ENCODE peak calls at places on chromosomes 16 and 17, in five cellular contexts. L, C, X, O and K are unnamed samples.

GRCh38 chr16:27729516-27730304 is 179.8 kb downstream of the KATNIP start:
- DNase-seq in L (no peak), C (no peak), X (no peak), O (peak), K (peak)

GRCh38 chr17:36947922-36948716 is 635 bp upstream of the AATF start:
- DNase-seq in L (no peak), C (no peak), X (peak), O (no peak), K (no peak)

GRCh38 chr16:66859397-66860068 is 15.3 kb downstream of the CA7 start:
- DNase-seq in L (no peak), C (no peak), X (no peak), O (no peak), K (no peak)

GRCh38 chr17:63434951-63435571 is 11.0 kb downstream of the CYB561 start:
- DNase-seq in L (peak), C (no peak), X (no peak), O (peak), K (peak)

GRCh38 chr16:66058181-66058580 is 308.3 kb upstream of the CDH5 start:
- DNase-seq in L (no peak), C (no peak), X (no peak), O (no peak), K (peak)

GRCh38 chr17:55540414-55541091 is 29.3 kb upstream of the SMIM36 start:
- DNase-seq in L (no peak), C (no peak), X (no peak), O (peak), K (no peak)

GRCh38 chr16:28136751-28137434 is 73.4 kb upstream of the GSG1L start:
- DNase-seq in L (no peak), C (no peak), X (no peak), O (no peak), K (no peak)

GRCh38 chr16:10979717-10980601 is 35.6 kb downstream of the CLEC16A start:
- DNase-seq in L (no peak), C (no peak), X (peak), O (no peak), K (no peak)

GRCh38 chr16:28218109-28218508 is 6.3 kb upstream of the XPO6 start:
- DNase-seq in L (no peak), C (no peak), X (peak), O (peak), K (peak)

GRCh38 chr16:77238593-77238992 is 39.4 kb downstream of the SYCE1L start:
- DNase-seq in L (no peak), C (no peak), X (no peak), O (no peak), K (no peak)

GRCh38 chr17:58136669-58137279 is 11.4 kb upstream of the OR4D1 start:
- DNase-seq in L (peak), C (no peak), X (peak), O (no peak), K (peak)

GRCh38 chr16:84033251-84034195 is 9.1 kb downstream of the SLC38A8 start:
- DNase-seq in L (no peak), C (no peak), X (no peak), O (no peak), K (no peak)

GRCh38 chr17:43880420-43880991 is 26.8 kb downstream of the MPP2 start:
- DNase-seq in L (peak), C (no peak), X (peak), O (peak), K (peak)

GRCh38 chr16:84718-85452 is 6.9 kb downstream of the MPG start:
- DNase-seq in L (peak), C (no peak), X (no peak), O (peak), K (no peak)

GRCh38 chr17:5283531-5284315 is 1.6 kb downstream of the RABEP1 start:
- DNase-seq in L (no peak), C (no peak), X (no peak), O (peak), K (peak)

GRCh38 chr16:67703626-67704025 is 15.5 kb downstream of the GFOD2 start:
- DNase-seq in L (no peak), C (no peak), X (no peak), O (no peak), K (no peak)

GRCh38 chr17:14214271-14214670 is 22.4 kb downstream of the CDRT15 start:
- DNase-seq in L (no peak), C (no peak), X (no peak), O (no peak), K (no peak)

GRCh38 chr17:5422505-5422904 is 2.5 kb downstream of the RPAIN start:
- DNase-seq in L (no peak), C (no peak), X (no peak), O (no peak), K (peak)

GRCh38 chr16:49488740-49489525 is 115.3 kb downstream of the C16orf78 start:
- DNase-seq in L (no peak), C (no peak), X (no peak), O (no peak), K (no peak)

GRCh38 chr17:27793168-27793905 is 7.0 kb downstream of the NOS2 start:
- DNase-seq in L (peak), C (no peak), X (peak), O (no peak), K (peak)

GRCh38 chr16:72673118-72673517 is 374.8 kb downstream of the ZFHX3 start:
- DNase-seq in L (no peak), C (no peak), X (peak), O (no peak), K (no peak)

GRCh38 chr17:75473246-75473645 is 16.8 kb downstream of the TMEM94 start:
- DNase-seq in L (no peak), C (no peak), X (no peak), O (no peak), K (peak)

GRCh38 chr16:70579648-70580630 is 56.3 kb downstream of the SF3B3 start:
- DNase-seq in L (peak), C (no peak), X (no peak), O (no peak), K (no peak)

DNA sequence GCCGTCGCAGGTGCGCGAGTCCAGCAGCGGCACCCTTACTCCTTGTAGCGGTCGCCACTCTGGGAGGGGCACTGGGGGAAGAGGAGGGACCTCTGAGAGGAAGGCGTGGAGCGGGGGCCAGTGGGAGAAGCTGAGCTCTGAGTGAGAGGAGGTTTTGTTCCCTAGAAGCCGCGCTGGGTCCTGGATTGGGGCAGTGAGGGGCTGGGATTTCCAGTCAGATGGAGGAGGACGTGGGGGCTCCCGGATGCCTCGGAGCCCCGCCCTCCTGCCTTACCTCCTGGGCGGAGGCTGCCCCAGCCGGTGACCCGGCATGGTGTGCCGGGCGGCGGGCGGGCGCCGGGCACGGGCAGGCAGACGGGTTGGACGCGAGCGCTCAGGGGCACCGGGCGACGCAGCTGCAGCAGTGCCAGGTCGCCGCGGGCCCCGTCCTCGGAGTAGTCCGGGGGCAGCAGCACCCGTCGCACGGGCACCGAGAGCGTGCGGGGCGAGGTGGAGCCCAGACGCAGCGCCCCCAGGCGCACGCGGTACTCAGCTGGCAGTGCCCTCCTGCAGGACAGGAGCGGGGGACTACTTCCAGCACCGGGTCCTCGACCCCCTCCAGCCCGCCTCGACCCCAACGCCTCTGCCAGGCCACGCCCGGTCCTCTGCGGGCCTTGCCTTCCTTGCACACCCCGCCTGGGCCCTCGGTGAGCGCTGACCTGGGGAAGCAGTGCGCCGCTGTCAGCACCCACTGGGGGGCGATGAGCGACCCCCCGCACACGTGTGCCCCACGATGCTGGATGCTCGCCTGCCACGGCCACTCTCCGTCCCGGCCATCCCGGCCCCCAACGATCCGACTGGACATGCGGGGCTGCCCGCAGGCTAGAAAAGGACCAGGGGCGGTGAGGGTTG is 2.0 kb downstream of the PRSS33 start:
- DNase-seq in L (no peak), C (no peak), X (peak), O (no peak), K (no peak)
- H3K4me3 ChIP-seq in L (no peak), C (no peak), X (peak), O (no peak), K (no peak)

GRCh38 chr16:53112015-53112414 is 57.2 kb downstream of the CHD9 start:
- DNase-seq in L (no peak), C (no peak), X (no peak), O (peak), K (no peak)
- H3K4me3 ChIP-seq in L (no peak), C (no peak), X (no peak), O (no peak), K (no peak)

GRCh38 chr16:56643833-56644232 is 5.4 kb downstream of the MT1A start:
- DNase-seq in L (no peak), C (no peak), X (no peak), O (no peak), K (no peak)
- H3K4me3 ChIP-seq in L (peak), C (no peak), X (peak), O (no peak), K (no peak)

GRCh38 chr17:33987162-33987561 is 267.9 kb upstream of the CCL2 start:
- DNase-seq in L (no peak), C (no peak), X (no peak), O (no peak), K (no peak)
- H3K4me3 ChIP-seq in L (no peak), C (no peak), X (no peak), O (no peak), K (no peak)

GRCh38 chr17:8153957-8154607 is 1.9 kb upstream of the PER1 start:
- DNase-seq in L (peak), C (peak), X (peak), O (peak), K (peak)
- H3K4me3 ChIP-seq in L (peak), C (peak), X (peak), O (peak), K (peak)